ENCODE peak calls at places on chromosomes 12 and 14, in five cellular contexts. One of them, this sample, is unnamed.

GRCh38 chr12:16189849-16190248 is 87.6 kb downstream of the SLC15A5 start:
- DNase-seq in endothelial cell of umbilical vein: peak; percentile 7
- DNase-seq in endothelial cell: no peak
- DNase-seq in left lung: no peak
- DNase-seq in progenitor cell of endocrine pancreas: no peak
- DNase-seq in this sample: no peak

GRCh38 chr12:25497021-25497420 is 56.1 kb downstream of the LMNTD1 start:
- DNase-seq in left lung: no peak
- DNase-seq in endothelial cell of umbilical vein: no peak
- DNase-seq in endothelial cell: no peak
- DNase-seq in progenitor cell of endocrine pancreas: no peak
- DNase-seq in this sample: no peak

GRCh38 chr12:52156757-52157565 is 34.9 kb downstream of the KRT80 start:
- DNase-seq in left lung: peak; percentile 67
- DNase-seq in progenitor cell of endocrine pancreas: peak; percentile 81
- DNase-seq in endothelial cell: peak; percentile 88
- DNase-seq in endothelial cell of umbilical vein: peak; percentile 58
- DNase-seq in this sample: peak; percentile 87

GRCh38 chr14:90137807-90138206 is 76.0 kb downstream of the KCNK13 start:
- DNase-seq in endothelial cell: no peak
- DNase-seq in progenitor cell of endocrine pancreas: no peak
- DNase-seq in left lung: no peak
- DNase-seq in endothelial cell of umbilical vein: peak; percentile 52
- DNase-seq in this sample: no peak

GRCh38 chr12:15629761-15630160 is 159.4 kb downstream of the EPS8 start:
- DNase-seq in endothelial cell: no peak
- DNase-seq in endothelial cell of umbilical vein: peak; percentile 42
- DNase-seq in progenitor cell of endocrine pancreas: no peak
- DNase-seq in left lung: no peak
- DNase-seq in this sample: no peak

GRCh38 chr14:73235531-73236155 is 1.7 kb upstream of the PAPLN start:
- DNase-seq in progenitor cell of endocrine pancreas: no peak
- DNase-seq in left lung: no peak
- DNase-seq in endothelial cell: no peak
- DNase-seq in endothelial cell of umbilical vein: no peak
- DNase-seq in this sample: no peak

GRCh38 chr12:66024966-66025365 is 105.6 kb downstream of the LLPH start:
- DNase-seq in endothelial cell of umbilical vein: no peak
- DNase-seq in left lung: no peak
- DNase-seq in endothelial cell: no peak
- DNase-seq in progenitor cell of endocrine pancreas: no peak
- DNase-seq in this sample: no peak

GRCh38 chr14:79639638-79640037 is 571.7 kb downstream of the DIO2 start:
- DNase-seq in progenitor cell of endocrine pancreas: no peak
- DNase-seq in endothelial cell of umbilical vein: no peak
- DNase-seq in endothelial cell: no peak
- DNase-seq in left lung: no peak
- DNase-seq in this sample: no peak

GRCh38 chr14:103483600-103483999 is 39.0 kb downstream of the CKB start:
- DNase-seq in progenitor cell of endocrine pancreas: no peak
- DNase-seq in left lung: no peak
- DNase-seq in endothelial cell: no peak
- DNase-seq in endothelial cell of umbilical vein: peak; percentile 88
- DNase-seq in this sample: no peak

GRCh38 chr14:63938198-63939005 is 85.6 kb downstream of the SYNE2 start:
- DNase-seq in endothelial cell: no peak
- DNase-seq in left lung: no peak
- DNase-seq in endothelial cell of umbilical vein: no peak
- DNase-seq in progenitor cell of endocrine pancreas: no peak
- DNase-seq in this sample: no peak

GRCh38 chr12:71871116-71871515 is 31.6 kb downstream of the TBC1D15 start:
- DNase-seq in endothelial cell: no peak
- DNase-seq in progenitor cell of endocrine pancreas: no peak
- DNase-seq in left lung: no peak
- DNase-seq in endothelial cell of umbilical vein: no peak
- DNase-seq in this sample: no peak

GRCh38 chr14:72049462-72049861 is 117.2 kb downstream of the RGS6 start:
- DNase-seq in left lung: no peak
- DNase-seq in endothelial cell: no peak
- DNase-seq in progenitor cell of endocrine pancreas: no peak
- DNase-seq in endothelial cell of umbilical vein: no peak
- DNase-seq in this sample: no peak

GRCh38 chr12:7374423-7375144 is 69.4 kb downstream of the CD163L1 start:
- DNase-seq in left lung: peak; percentile 34
- DNase-seq in progenitor cell of endocrine pancreas: no peak
- DNase-seq in endothelial cell: peak; percentile 53
- DNase-seq in endothelial cell of umbilical vein: peak; percentile 51
- DNase-seq in this sample: no peak

GRCh38 chr14:37202265-37202664 is 4.5 kb downstream of the MIPOL1 start:
- DNase-seq in endothelial cell of umbilical vein: peak; percentile 36
- DNase-seq in endothelial cell: no peak
- DNase-seq in progenitor cell of endocrine pancreas: no peak
- DNase-seq in left lung: no peak
- DNase-seq in this sample: no peak

GRCh38 chr14:20978687-20979086 is 11.1 kb upstream of the METTL17 start:
- DNase-seq in progenitor cell of endocrine pancreas: no peak
- DNase-seq in endothelial cell: no peak
- DNase-seq in endothelial cell of umbilical vein: no peak
- DNase-seq in left lung: no peak
- DNase-seq in this sample: no peak

GRCh38 chr12:62813031-62813829 is 121.7 kb downstream of the PPM1H start:
- DNase-seq in left lung: peak; percentile 73
- DNase-seq in endothelial cell: peak; percentile 40
- DNase-seq in progenitor cell of endocrine pancreas: no peak
- DNase-seq in endothelial cell of umbilical vein: peak; percentile 68
- DNase-seq in this sample: peak; percentile 60

GRCh38 chr14:24984846-24985589 is 64.9 kb downstream of the STXBP6 start:
- DNase-seq in endothelial cell: no peak
- DNase-seq in endothelial cell of umbilical vein: peak; percentile 70
- DNase-seq in left lung: no peak
- DNase-seq in progenitor cell of endocrine pancreas: no peak
- DNase-seq in this sample: no peak

DNA sequence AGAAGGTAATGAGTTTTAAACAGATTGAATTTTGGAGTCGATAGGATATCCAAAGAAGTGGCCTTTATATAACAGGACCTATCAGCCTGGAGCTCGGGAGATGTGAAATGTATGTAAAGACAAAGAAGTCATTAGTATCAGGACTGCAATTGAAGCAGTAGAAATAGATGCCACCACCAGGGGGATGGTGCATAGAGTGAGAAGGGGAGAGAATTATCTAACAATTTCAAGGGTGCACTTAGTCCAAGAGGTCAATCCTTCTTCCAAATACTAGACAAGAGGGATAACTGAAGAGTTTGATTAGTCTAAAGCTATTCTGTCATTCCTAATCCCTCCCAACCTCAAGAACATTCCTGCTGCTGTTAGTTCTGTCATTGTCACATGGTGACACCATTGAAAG is 127.8 kb downstream of the CFAP54 start:
- DNase-seq in left lung: no peak
- DNase-seq in endothelial cell: no peak
- DNase-seq in progenitor cell of endocrine pancreas: no peak
- DNase-seq in endothelial cell of umbilical vein: no peak
- DNase-seq in this sample: no peak
- TF ChIP-seq CTCF in left lung: no peak
- TF ChIP-seq CTCF in endothelial cell: no peak
- TF ChIP-seq CTCF in progenitor cell of endocrine pancreas: peak; percentile 35
- TF ChIP-seq CTCF in endothelial cell of umbilical vein: peak; percentile 8
- TF ChIP-seq CTCF in this sample: peak; percentile 46

DNA sequence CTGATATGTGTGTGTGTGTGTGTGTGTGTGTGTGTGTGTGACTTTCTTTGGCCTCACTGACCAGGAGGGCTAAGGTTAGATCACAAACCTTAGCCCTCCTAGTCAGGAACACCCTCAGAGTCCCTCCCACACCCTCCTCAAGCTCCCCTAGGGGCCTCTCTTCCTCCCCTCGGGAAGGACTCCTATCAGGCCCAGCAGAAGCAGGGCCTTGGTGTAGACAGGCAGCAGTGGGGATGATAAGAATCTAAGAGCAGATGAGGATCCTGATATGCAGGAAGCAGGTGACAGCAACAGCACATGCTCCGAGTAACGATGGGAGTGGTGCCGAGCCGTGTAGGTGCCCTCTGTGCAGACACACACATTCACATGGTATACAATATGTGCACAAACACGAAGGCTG is 20.7 kb downstream of the PLEK2 start:
- DNase-seq in progenitor cell of endocrine pancreas: no peak
- DNase-seq in endothelial cell of umbilical vein: no peak
- DNase-seq in left lung: no peak
- DNase-seq in endothelial cell: no peak
- DNase-seq in this sample: no peak
- TF ChIP-seq CTCF in progenitor cell of endocrine pancreas: no peak
- TF ChIP-seq CTCF in endothelial cell of umbilical vein: no peak
- TF ChIP-seq CTCF in left lung: no peak
- TF ChIP-seq CTCF in endothelial cell: no peak
- TF ChIP-seq CTCF in this sample: no peak

GRCh38 chr12:49626169-49626835 is 2.9 kb downstream of the PRPF40B start:
- DNase-seq in endothelial cell: no peak
- DNase-seq in endothelial cell of umbilical vein: no peak
- DNase-seq in left lung: no peak
- DNase-seq in progenitor cell of endocrine pancreas: no peak
- DNase-seq in this sample: no peak
- TF ChIP-seq CTCF in endothelial cell: no peak
- TF ChIP-seq CTCF in endothelial cell of umbilical vein: no peak
- TF ChIP-seq CTCF in left lung: no peak
- TF ChIP-seq CTCF in progenitor cell of endocrine pancreas: no peak
- TF ChIP-seq CTCF in this sample: no peak

DNA sequence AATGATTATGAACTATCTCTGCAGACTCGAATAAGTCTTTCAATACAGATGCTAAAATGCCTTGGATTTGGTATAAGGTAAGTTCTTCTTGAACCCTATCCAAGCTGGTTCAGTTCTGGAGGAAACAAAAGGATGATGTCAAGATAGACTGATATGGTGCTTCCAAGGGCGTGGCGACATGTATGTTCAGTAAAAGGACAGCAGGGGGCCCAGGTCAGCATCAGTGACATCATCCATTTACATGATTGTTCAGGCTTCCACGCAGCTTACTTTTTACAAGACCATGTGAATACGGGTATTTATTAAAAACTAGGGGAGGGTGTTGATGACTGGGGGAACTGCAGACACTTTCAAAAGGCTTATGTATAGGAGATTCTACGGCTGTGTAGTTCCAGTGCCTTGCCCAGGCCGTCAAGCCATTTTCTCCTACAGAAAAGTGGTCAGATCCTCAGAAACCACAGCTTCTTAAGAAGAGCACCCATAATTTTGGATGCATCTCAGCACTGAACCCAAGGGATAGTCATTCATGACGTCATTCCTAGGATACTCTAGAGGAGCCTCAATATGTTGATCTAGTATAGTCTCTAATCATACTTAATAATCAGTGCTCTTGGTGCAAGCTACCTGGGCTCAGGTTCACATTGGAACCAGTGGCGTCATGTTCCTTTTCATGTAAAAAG is 527.7 kb downstream of the FUT8 start:
- DNase-seq in progenitor cell of endocrine pancreas: no peak
- DNase-seq in endothelial cell of umbilical vein: no peak
- DNase-seq in left lung: no peak
- DNase-seq in endothelial cell: peak; percentile 28
- DNase-seq in this sample: peak; percentile 14
- TF ChIP-seq CTCF in progenitor cell of endocrine pancreas: peak; percentile 38
- TF ChIP-seq CTCF in endothelial cell of umbilical vein: no peak
- TF ChIP-seq CTCF in left lung: no peak
- TF ChIP-seq CTCF in endothelial cell: peak; percentile 52
- TF ChIP-seq CTCF in this sample: peak; percentile 56

DNA sequence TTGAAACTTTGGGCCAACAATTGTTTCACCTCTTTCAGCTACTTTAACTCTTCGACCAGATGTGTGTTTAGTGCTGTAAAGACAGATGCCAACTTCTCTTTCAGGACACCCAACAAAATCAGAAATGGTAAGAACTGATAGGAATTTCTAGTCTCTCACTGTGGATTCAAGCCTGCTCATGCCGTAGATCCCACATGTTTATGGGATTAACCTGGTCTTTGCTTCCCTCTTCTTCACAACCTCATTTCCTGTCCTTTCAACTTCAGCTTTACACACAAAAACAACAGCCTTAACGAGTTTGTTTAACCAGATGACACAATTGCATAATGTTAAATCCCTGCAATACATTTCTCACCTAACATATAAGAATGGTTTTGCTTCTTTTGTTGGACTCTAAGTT is 1031.9 kb upstream of the LRFN5 start:
- DNase-seq in left lung: no peak
- DNase-seq in endothelial cell: no peak
- DNase-seq in endothelial cell of umbilical vein: no peak
- DNase-seq in progenitor cell of endocrine pancreas: no peak
- DNase-seq in this sample: no peak
- TF ChIP-seq CTCF in left lung: no peak
- TF ChIP-seq CTCF in endothelial cell: no peak
- TF ChIP-seq CTCF in endothelial cell of umbilical vein: no peak
- TF ChIP-seq CTCF in progenitor cell of endocrine pancreas: no peak
- TF ChIP-seq CTCF in this sample: no peak

GRCh38 chr12:32357601-32358249 is 41.6 kb upstream of the FGD4 start:
- DNase-seq in left lung: no peak
- DNase-seq in endothelial cell: no peak
- DNase-seq in progenitor cell of endocrine pancreas: no peak
- DNase-seq in endothelial cell of umbilical vein: no peak
- DNase-seq in this sample: no peak

GRCh38 chr12:32366704-32367103 is 32.7 kb upstream of the FGD4 start:
- DNase-seq in left lung: no peak
- DNase-seq in endothelial cell: no peak
- DNase-seq in progenitor cell of endocrine pancreas: no peak
- DNase-seq in endothelial cell of umbilical vein: no peak
- DNase-seq in this sample: no peak

GRCh38 chr12:32367381-32367780 is 32.0 kb upstream of the FGD4 start:
- DNase-seq in endothelial cell: no peak
- DNase-seq in endothelial cell of umbilical vein: no peak
- DNase-seq in progenitor cell of endocrine pancreas: no peak
- DNase-seq in left lung: no peak
- DNase-seq in this sample: no peak

GRCh38 chr12:32365473-32366064 is 33.8 kb upstream of the FGD4 start:
- DNase-seq in progenitor cell of endocrine pancreas: peak; percentile 47
- DNase-seq in endothelial cell: peak; percentile 62
- DNase-seq in left lung: no peak
- DNase-seq in endothelial cell of umbilical vein: peak; percentile 85
- DNase-seq in this sample: peak; percentile 55

DNA sequence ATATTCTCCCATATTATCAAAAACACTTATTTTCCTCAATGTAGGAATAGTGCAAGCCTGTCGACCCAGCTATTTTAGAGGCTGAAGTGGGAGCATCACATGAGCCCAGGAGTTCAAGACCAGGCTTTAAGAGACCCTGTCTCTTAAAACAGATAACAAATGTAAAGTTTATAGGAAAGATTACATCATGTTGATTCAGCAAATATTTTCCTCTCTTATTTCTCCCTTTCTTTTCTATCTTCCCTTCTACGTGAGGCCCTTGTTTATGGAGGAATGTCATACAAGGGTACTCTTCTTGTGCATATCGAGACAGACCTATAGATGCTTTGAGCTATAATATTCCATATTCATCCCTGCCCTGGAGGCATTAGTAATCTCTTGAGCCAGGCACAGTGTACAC is 36.5 kb upstream of the FGD4 start:
- DNase-seq in progenitor cell of endocrine pancreas: no peak
- DNase-seq in endothelial cell: no peak
- DNase-seq in left lung: no peak
- DNase-seq in endothelial cell of umbilical vein: no peak
- DNase-seq in this sample: no peak
- TF ChIP-seq CTCF in progenitor cell of endocrine pancreas: no peak
- TF ChIP-seq CTCF in endothelial cell: no peak
- TF ChIP-seq CTCF in left lung: no peak
- TF ChIP-seq CTCF in endothelial cell of umbilical vein: no peak
- TF ChIP-seq CTCF in this sample: no peak

This sample was measured in neural crest cell.